ENCODE peak calls at places on chromosomes 7 and 10, in nine cellular contexts. G is psoas muscle; S is Caco-2; F is neural progenitor cell; Q is Panc1; R is brain microvascular endothelial cell; Y is trophoblast cell; H is CD8-positive, alpha-beta memory T cell; W is testis. J is an unnamed sample. For H3K36me3 and H3K27me3, the result is how much of the 10 kb centered on the place peaks cover.

GRCh38 chr7:87210506-87210905 is 9.0 kb downstream of the TMEM243 start:
- DNase-seq in G (no peak), S (no peak), F (no peak), Q (no peak), R (no peak), Y (no peak), H (no peak), W (no peak), J (no peak)

GRCh38 chr10:122464158-122464510 is 2.8 kb downstream of the HTRA1 start:
- DNase-seq in G (no peak), S (no peak), F (no peak), Q (no peak), R (no peak), Y (no peak), H (no peak), W (no peak), J (no peak)

GRCh38 chr10:124242365-124242764 is 149.0 kb upstream of the CHST15 start:
- DNase-seq in G (no peak), S (peak), F (no peak), Q (no peak), R (no peak), Y (no peak), H (no peak), W (no peak), J (no peak)

GRCh38 chr7:138872576-138872975 is 74.6 kb upstream of the ATP6V0A4 start:
- DNase-seq in G (no peak), S (no peak), F (no peak), Q (no peak), R (no peak), Y (peak), H (no peak), W (no peak), J (no peak)

GRCh38 chr7:84022686-84023308 is 171.8 kb downstream of the SEMA3A start:
- DNase-seq in G (no peak), S (peak), F (no peak), Q (peak), R (no peak), Y (no peak), H (no peak), W (no peak), J (no peak)

GRCh38 chr10:3881622-3882021 is 96.6 kb upstream of the KLF6 start:
- DNase-seq in G (no peak), S (peak), F (no peak), Q (no peak), R (no peak), Y (peak), H (no peak), W (no peak), J (no peak)

GRCh38 chr10:68954904-68955303 is 1.1 kb upstream of the DDX21 start:
- DNase-seq in G (no peak), S (no peak), F (no peak), Q (no peak), R (no peak), Y (no peak), H (no peak), W (no peak), J (no peak)

GRCh38 chr10:23263441-23264164 is 71.5 kb downstream of the PTF1A start:
- DNase-seq in G (no peak), S (no peak), F (no peak), Q (no peak), R (no peak), Y (no peak), H (no peak), W (no peak), J (no peak)

GRCh38 chr7:29976673-29977072 is 12.9 kb downstream of the SCRN1 start:
- DNase-seq in G (no peak), S (no peak), F (no peak), Q (no peak), R (no peak), Y (no peak), H (no peak), W (peak), J (no peak)

GRCh38 chr7:41701068-41701467 is 1.8 kb downstream of the INHBA start:
- DNase-seq in G (no peak), S (no peak), F (no peak), Q (no peak), R (no peak), Y (no peak), H (no peak), W (no peak), J (peak)

GRCh38 chr10:122499491-122499941 is 38.2 kb downstream of the HTRA1 start:
- DNase-seq in G (no peak), S (no peak), F (no peak), Q (no peak), R (no peak), Y (no peak), H (no peak), W (no peak), J (no peak)

GRCh38 chr7:92092210-92092609 is 42.1 kb downstream of the CYP51A1 start:
- DNase-seq in G (no peak), S (no peak), F (no peak), Q (no peak), R (no peak), Y (no peak), H (no peak), W (no peak), J (no peak)

GRCh38 chr7:74334026-74334425 is 44.8 kb downstream of the CLIP2 start:
- DNase-seq in G (no peak), S (no peak), F (no peak), Q (no peak), R (peak), Y (peak), H (no peak), W (no peak), J (no peak)

GRCh38 chr7:16753932-16754571 is 497 bp downstream of the TSPAN13 start:
- DNase-seq in G (peak), S (peak), F (peak), Q (no peak), R (peak), Y (peak), H (no peak), W (peak), J (peak)

GRCh38 chr7:11171569-11172192 is 198.0 kb downstream of the PHF14 start:
- DNase-seq in G (no peak), S (no peak), F (peak), Q (no peak), R (no peak), Y (no peak), H (no peak), W (no peak), J (no peak)

GRCh38 chr10:62007145-62007544 is 105.6 kb downstream of the ARID5B start:
- DNase-seq in G (no peak), S (no peak), F (no peak), Q (no peak), R (no peak), Y (no peak), H (no peak), W (no peak), J (no peak)

GRCh38 chr7:27839099-27839498 is 99.1 kb downstream of the TAX1BP1 start:
- DNase-seq in G (no peak), S (no peak), F (no peak), Q (no peak), R (no peak), Y (no peak), H (no peak), W (no peak), J (no peak)

GRCh38 chr10:6269953-6270867 is 67.5 kb downstream of the PFKFB3 start:
- DNase-seq in G (no peak), S (no peak), F (no peak), Q (no peak), R (no peak), Y (no peak), H (peak), W (no peak), J (no peak)

GRCh38 chr7:155377837-155378579 is 79.9 kb upstream of the EN2 start:
- DNase-seq in G (peak), S (no peak), F (peak), Q (no peak), R (no peak), Y (no peak), H (no peak), W (peak), J (peak)

GRCh38 chr10:131849591-131850489 is 51.0 kb upstream of the PPP2R2D start:
- DNase-seq in G (peak), S (peak), F (no peak), Q (no peak), R (no peak), Y (no peak), H (no peak), W (no peak), J (no peak)

GRCh38 chr10:70726909-70727495 is 54.7 kb downstream of the ADAMTS14 start:
- DNase-seq in G (no peak), S (no peak), F (no peak), Q (no peak), R (no peak), Y (no peak), H (no peak), W (no peak), J (no peak)

GRCh38 chr10:131371571-131371970 is 60.0 kb upstream of the TCERG1L start:
- DNase-seq in G (no peak), S (no peak), F (no peak), Q (no peak), R (no peak), Y (no peak), H (no peak), W (no peak), J (no peak)

GRCh38 chr7:80677629-80678028 is 39.2 kb downstream of the CD36 start:
- DNase-seq in G (no peak), S (no peak), F (no peak), Q (no peak), R (no peak), Y (no peak), H (no peak), W (no peak), J (no peak)

GRCh38 chr7:158759749-158760444 is 55.3 kb upstream of the NCAPG2 start:
- DNase-seq in G (no peak), S (no peak), F (no peak), Q (no peak), R (no peak), Y (no peak), H (no peak), W (no peak), J (no peak)

GRCh38 chr10:89627863-89628262 is 17.2 kb downstream of the PANK1 start:
- DNase-seq in G (no peak), S (no peak), F (no peak), Q (no peak), R (no peak), Y (no peak), H (no peak), W (no peak), J (no peak)

GRCh38 chr10:101237080-101237817 is 8.0 kb upstream of the LBX1 start:
- DNase-seq in G (peak), S (no peak), F (peak), Q (no peak), R (no peak), Y (no peak), H (no peak), W (no peak), J (peak)

GRCh38 chr10:48285710-48286109 is 11.2 kb upstream of the FRMPD2 start:
- DNase-seq in G (no peak), S (no peak), F (no peak), Q (no peak), R (no peak), Y (no peak), H (no peak), W (no peak), J (no peak)

DNA sequence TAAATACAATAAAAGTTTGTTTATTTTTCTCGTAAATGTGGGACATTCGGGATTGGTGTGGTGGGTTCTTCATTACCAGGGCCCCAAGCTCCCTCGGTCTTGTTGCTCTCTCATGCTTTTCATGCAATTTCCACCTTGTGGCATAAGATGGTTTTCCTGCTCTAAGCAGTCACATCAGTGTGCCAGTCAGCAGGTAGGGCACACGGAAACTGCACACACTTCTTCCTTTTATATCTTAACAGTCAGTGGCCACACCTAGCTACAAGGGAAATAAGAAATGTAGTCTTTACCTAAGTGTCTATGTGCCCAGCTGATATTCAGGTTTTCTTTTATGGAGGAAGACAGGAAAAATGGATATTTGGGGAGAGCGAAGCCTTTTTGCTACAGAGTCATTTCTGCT is 6.5 kb downstream of the TAF5 start:
- DNase-seq in G (no peak), S (no peak), F (no peak), Q (no peak), R (no peak), Y (no peak), H (no peak), W (no peak), J (no peak)
- H3K36me3 ChIP-seq in G (under half), S (under half), F (under half), Q (under half), R (under half), Y (under half), H (under half), W (under half), J (under half)

GRCh38 chr7:55573526-55573925 is 1.2 kb upstream of the VOPP1 start:
- DNase-seq in G (no peak), S (no peak), F (no peak), Q (no peak), R (no peak), Y (no peak), H (no peak), W (no peak), J (no peak)
- H3K4me3 ChIP-seq in G (peak), S (no peak), F (no peak), Q (no peak), R (no peak), Y (no peak), H (peak), W (no peak), J (no peak)

GRCh38 chr10:130246113-130246512 is 109.9 kb downstream of the GLRX3 start:
- DNase-seq in G (no peak), S (no peak), F (no peak), Q (no peak), R (no peak), Y (no peak), H (no peak), W (no peak), J (no peak)
- H3K27me3 ChIP-seq in G (under half), S (under half), F (under half), Q (under half), R (under half), Y (under half), H (under half), W (under half), J (under half)

DNA sequence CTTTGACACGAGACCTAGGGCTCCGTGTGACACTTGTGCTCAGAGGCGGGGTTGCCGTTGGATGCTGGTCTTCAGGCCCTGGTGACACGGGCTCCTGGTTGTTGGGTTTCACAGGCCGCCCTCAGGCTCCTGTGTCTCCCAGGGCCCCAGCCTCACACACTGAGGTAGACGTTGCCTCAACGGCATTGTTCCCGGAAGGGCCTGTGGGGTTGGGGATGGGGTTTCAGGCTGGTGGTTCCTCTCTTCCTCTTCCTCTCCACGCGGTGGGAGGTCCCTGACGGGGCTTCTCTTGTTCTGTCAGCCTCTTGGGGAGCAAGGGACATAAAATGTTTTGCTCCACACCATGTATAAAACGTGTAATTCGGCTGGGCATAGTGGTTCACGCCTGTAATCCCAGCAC is 125.1 kb downstream of the TRRAP start:
- DNase-seq in G (no peak), S (no peak), F (no peak), Q (no peak), R (no peak), Y (no peak), H (no peak), W (peak), J (peak)
- H3K36me3 ChIP-seq in G (under half), S (under half), F (under half), Q (under half), R (under half), Y (half or more), H (under half), W (under half), J (under half)

DNA sequence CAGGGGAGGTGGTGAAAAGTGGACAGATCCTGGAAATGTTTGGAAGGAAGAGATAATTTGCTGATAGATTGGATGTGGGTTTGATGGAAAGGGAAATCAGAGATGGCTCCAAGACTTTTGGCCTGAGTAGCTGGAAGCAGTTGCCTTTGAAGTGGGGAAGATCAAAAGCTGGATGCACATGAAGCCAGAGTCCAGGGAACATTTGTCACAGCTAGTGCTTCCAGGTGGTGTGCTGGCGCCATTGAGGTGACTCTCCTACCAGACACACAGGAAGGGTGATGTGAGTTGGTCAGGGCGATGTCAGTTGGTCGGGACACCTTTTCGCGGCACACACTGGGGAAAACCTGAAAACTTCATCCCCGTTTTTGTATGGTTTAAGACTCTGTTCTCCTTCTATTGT is 15.9 kb downstream of the DYNC1I1 start:
- DNase-seq in G (no peak), S (no peak), F (no peak), Q (no peak), R (no peak), Y (no peak), H (no peak), W (no peak), J (no peak)
- H3K4me3 ChIP-seq in G (no peak), S (no peak), F (no peak), Q (no peak), R (no peak), Y (no peak), H (no peak), W (no peak), J (no peak)

GRCh38 chr10:86391236-86391840 is 24.7 kb upstream of the GRID1 start:
- DNase-seq in G (no peak), S (no peak), F (no peak), Q (no peak), R (no peak), Y (no peak), H (no peak), W (no peak), J (no peak)
- H3K27me3 ChIP-seq in G (under half), S (under half), F (half or more), Q (under half), R (under half), Y (under half), H (under half), W (under half), J (under half)

DNA sequence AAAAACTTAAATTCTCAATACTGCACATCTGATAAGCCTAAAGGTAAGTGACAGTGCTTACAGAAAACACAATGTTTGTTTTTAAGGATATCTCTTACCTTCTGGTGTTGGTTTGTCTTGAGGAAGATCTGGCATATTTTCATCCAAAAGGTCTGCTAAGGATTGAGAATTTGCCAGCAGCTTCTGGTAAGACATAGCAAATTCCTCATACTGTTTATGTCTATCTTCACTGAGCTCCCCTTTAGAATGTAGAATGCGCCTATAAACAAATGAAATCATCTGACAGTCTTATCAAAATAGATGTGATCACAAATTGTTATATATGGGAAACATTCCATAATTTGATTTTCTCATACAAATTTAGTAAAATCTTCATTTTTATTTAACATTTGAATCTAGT is 28.7 kb downstream of the UPF2 start:
- DNase-seq in G (no peak), S (no peak), F (no peak), Q (no peak), R (no peak), Y (no peak), H (no peak), W (no peak), J (no peak)
- H3K36me3 ChIP-seq in G (under half), S (under half), F (under half), Q (under half), R (under half), Y (under half), H (under half), W (under half), J (under half)

GRCh38 chr7:50307368-50308012 is 3.0 kb downstream of the IKZF1 start:
- DNase-seq in G (no peak), S (no peak), F (peak), Q (no peak), R (no peak), Y (no peak), H (peak), W (no peak), J (no peak)

GRCh38 chr7:50309736-50310135 is 5.2 kb downstream of the IKZF1 start:
- DNase-seq in G (no peak), S (no peak), F (no peak), Q (no peak), R (no peak), Y (no peak), H (no peak), W (no peak), J (no peak)

GRCh38 chr7:50306491-50307367 is 2.2 kb downstream of the IKZF1 start:
- DNase-seq in G (no peak), S (no peak), F (peak), Q (no peak), R (no peak), Y (no peak), H (no peak), W (no peak), J (no peak)

GRCh38 chr7:50309130-50309478 is 4.6 kb downstream of the IKZF1 start:
- DNase-seq in G (no peak), S (no peak), F (no peak), Q (no peak), R (no peak), Y (no peak), H (no peak), W (no peak), J (no peak)

GRCh38 chr7:50308301-50309129 is 4.0 kb downstream of the IKZF1 start:
- DNase-seq in G (no peak), S (no peak), F (peak), Q (no peak), R (no peak), Y (no peak), H (no peak), W (no peak), J (no peak)
- H3K4me3 ChIP-seq in G (no peak), S (no peak), F (no peak), Q (no peak), R (no peak), Y (no peak), H (peak), W (no peak), J (no peak)

DNA sequence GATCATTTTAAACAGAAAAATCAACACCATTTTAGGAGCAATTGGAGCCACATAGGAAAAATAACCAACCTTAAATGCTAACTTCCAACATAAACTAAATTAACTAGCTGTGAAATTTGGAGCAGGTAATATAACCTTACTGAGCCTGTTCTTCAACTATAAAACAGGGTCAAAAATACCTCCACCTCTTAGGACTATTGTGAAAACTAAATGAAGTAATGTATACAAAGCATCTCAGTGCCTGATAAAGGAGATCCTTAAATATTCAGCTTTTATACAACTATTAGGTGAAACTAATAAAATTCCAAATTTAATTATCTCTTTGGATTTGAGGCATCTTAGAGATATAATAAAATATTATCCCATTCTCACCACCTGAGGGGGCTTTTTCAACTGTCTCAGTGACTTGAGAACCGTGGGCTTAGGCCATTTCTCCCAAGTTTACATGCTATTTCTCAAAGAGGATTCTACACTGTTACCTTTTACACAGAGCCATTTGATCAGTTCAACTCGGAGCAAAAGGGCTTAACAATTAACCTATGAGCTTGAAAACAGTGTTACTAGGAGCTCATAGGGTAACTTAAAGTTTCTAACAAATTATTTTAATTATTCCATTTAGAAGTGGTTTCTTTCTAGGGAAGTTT is 165.0 kb upstream of the ASAH2 start:
- DNase-seq in G (no peak), S (no peak), F (no peak), Q (no peak), R (peak), Y (no peak), H (no peak), W (no peak), J (no peak)
- H3K27me3 ChIP-seq in G (under half), S (under half), F (under half), Q (under half), R (under half), Y (under half), H (under half), W (under half), J (under half)